ENCODE peak calls at places on chromosomes 1 and 21, in eight cellular contexts. F is osteocyte; B is T47D; X is esophagus muscularis mucosa; C is H7; E is stimulated activated CD8-positive, alpha-beta memory T cell treated with anti-CD3 and anti-CD28 coated beads, Interleukin-4, amount 100 ng/mL, for 24 hours; V is epithelial cell of prostate; U is coronary artery. L is an unnamed sample.

GRCh38 chr1:215081566-215082531 is 688 bp upstream of the KCNK2 start:
- DNase-seq in E (no peak), X (no peak), B (no peak), U (no peak), C (peak), V (no peak), F (no peak), L (no peak)

GRCh38 chr1:195908121-195908520 is 700.1 kb downstream of the KCNT2 start:
- DNase-seq in C (no peak), B (no peak), X (no peak), V (peak), U (no peak), F (no peak), E (no peak), L (no peak)

GRCh38 chr1:204150702-204151561 is 912 bp downstream of the ETNK2 start:
- DNase-seq in X (no peak), C (peak), E (no peak), B (peak), F (no peak), U (no peak), V (no peak), L (no peak)

GRCh38 chr1:50080904-50081586 is 27.7 kb upstream of the ELAVL4 start:
- DNase-seq in X (no peak), B (peak), F (no peak), E (no peak), C (peak), V (no peak), U (no peak), L (no peak)

GRCh38 chr1:6909401-6909800 is 124.1 kb downstream of the CAMTA1 start:
- DNase-seq in V (no peak), C (no peak), B (no peak), X (no peak), U (peak), F (no peak), E (no peak), L (no peak)

GRCh38 chr1:8063298-8064068 is 37.4 kb upstream of the ERRFI1 start:
- DNase-seq in C (no peak), B (no peak), F (no peak), V (no peak), X (no peak), E (no peak), U (no peak), L (no peak)

GRCh38 chr1:221910222-221910621 is 168.3 kb upstream of the DUSP10 start:
- DNase-seq in X (no peak), E (no peak), B (no peak), F (no peak), C (no peak), V (no peak), U (no peak), L (no peak)

GRCh38 chr1:51973587-51974474 is 16.7 kb downstream of the RAB3B start:
- DNase-seq in F (no peak), E (no peak), V (no peak), X (no peak), U (no peak), C (no peak), B (no peak), L (no peak)

GRCh38 chr1:212754715-212755114 is 36.9 kb downstream of the NSL1 start:
- DNase-seq in C (no peak), E (no peak), X (no peak), V (no peak), B (no peak), U (no peak), F (no peak), L (no peak)

GRCh38 chr21:26041441-26042180 is 129.0 kb downstream of the APP start:
- DNase-seq in B (no peak), C (no peak), F (no peak), U (no peak), X (no peak), V (no peak), E (no peak), L (no peak)

GRCh38 chr21:40047211-40047610 is 180.0 kb downstream of the PCP4 start:
- DNase-seq in V (no peak), U (no peak), C (no peak), B (no peak), F (no peak), X (no peak), E (no peak), L (no peak)

GRCh38 chr1:27192039-27192529 is 37.2 kb upstream of the SLC9A1 start:
- DNase-seq in U (no peak), F (no peak), X (no peak), E (no peak), B (no peak), C (no peak), V (peak), L (no peak)

GRCh38 chr1:151852733-151853132 is 779 bp downstream of the THEM5 start:
- DNase-seq in F (no peak), X (no peak), B (no peak), E (no peak), U (peak), V (no peak), C (no peak), L (no peak)

GRCh38 chr1:91226741-91227140 is 177.9 kb downstream of the HFM1 start:
- DNase-seq in F (no peak), V (peak), B (peak), E (no peak), U (no peak), X (no peak), C (no peak), L (no peak)

GRCh38 chr1:91651671-91652071 is 151.0 kb downstream of the CDC7 start:
- DNase-seq in E (no peak), B (no peak), X (peak), U (no peak), F (no peak), C (peak), V (no peak), L (no peak)

GRCh38 chr1:161943713-161944112 is 80.0 kb downstream of the OLFML2B start:
- DNase-seq in X (no peak), B (no peak), U (no peak), V (no peak), C (no peak), E (no peak), F (no peak), L (no peak)

GRCh38 chr1:100713636-100714035 is 5.9 kb upstream of the VCAM1 start:
- DNase-seq in V (no peak), F (no peak), E (no peak), X (no peak), B (no peak), U (no peak), C (no peak), L (peak)

GRCh38 chr1:205285391-205286101 is 36.0 kb downstream of the NUAK2 start:
- DNase-seq in X (no peak), E (peak), U (no peak), B (no peak), F (no peak), V (no peak), C (no peak), L (peak)

GRCh38 chr1:2229032-2229920 is 1.2 kb downstream of the SKI start:
- DNase-seq in C (peak), U (peak), F (peak), B (peak), X (no peak), E (no peak), V (no peak), L (no peak)

GRCh38 chr1:66478116-66478515 is 55.8 kb upstream of the SGIP1 start:
- DNase-seq in V (peak), E (no peak), U (no peak), C (no peak), X (no peak), B (no peak), F (no peak), L (no peak)

GRCh38 chr1:183022202-183023145 is 746 bp upstream of the LAMC1 start:
- DNase-seq in C (peak), U (peak), V (peak), F (peak), E (no peak), X (peak), B (peak), L (peak)

GRCh38 chr1:29474274-29474824 is 238.0 kb downstream of the PTPRU start:
- DNase-seq in B (no peak), X (no peak), C (peak), U (peak), V (no peak), E (no peak), F (no peak), L (no peak)

GRCh38 chr1:78284354-78284753 is 206.4 kb upstream of the PTGFR start:
- DNase-seq in V (no peak), C (no peak), X (no peak), E (no peak), U (no peak), B (no peak), F (no peak), L (no peak)

GRCh38 chr21:39156024-39156423 is 27.2 kb downstream of the PSMG1 start:
- DNase-seq in X (peak), V (no peak), E (no peak), C (no peak), U (no peak), B (no peak), F (no peak), L (no peak)

GRCh38 chr1:243917177-243917862 is 67.3 kb upstream of the AKT3 start:
- DNase-seq in E (no peak), B (no peak), V (no peak), C (peak), U (no peak), F (no peak), X (no peak), L (peak)

GRCh38 chr1:226064816-226065248 is 2.3 kb downstream of the H3-3A start:
- DNase-seq in E (no peak), B (peak), C (peak), V (no peak), F (peak), X (no peak), U (no peak), L (no peak)

GRCh38 chr1:163315773-163316374 is 5.9 kb upstream of the NUF2 start:
- DNase-seq in X (no peak), C (peak), F (no peak), U (no peak), V (no peak), B (peak), E (no peak), L (no peak)

GRCh38 chr1:158527190-158527815 is 26.9 kb downstream of the OR6Y1 start:
- DNase-seq in U (no peak), E (no peak), V (peak), B (no peak), F (no peak), C (peak), X (no peak), L (no peak)

GRCh38 chr1:209641216-209642181 is 10.7 kb downstream of the LAMB3 start:
- DNase-seq in E (no peak), U (peak), C (no peak), V (no peak), F (no peak), X (no peak), B (no peak), L (no peak)

GRCh38 chr1:54710841-54711240 is 4.8 kb upstream of the TTC4 start:
- DNase-seq in U (no peak), B (no peak), C (peak), F (peak), X (no peak), V (no peak), E (no peak), L (no peak)

GRCh38 chr1:202836616-202837403 is 26.1 kb downstream of the PCAT6 start:
- DNase-seq in B (peak), V (no peak), F (no peak), U (no peak), C (no peak), E (no peak), X (no peak), L (no peak)

GRCh38 chr1:25536124-25536523 is 7.3 kb upstream of the LDLRAP1 start:
- DNase-seq in C (no peak), E (no peak), B (no peak), V (no peak), X (no peak), F (no peak), U (no peak), L (no peak)

GRCh38 chr1:223859037-223859436 is 13.3 kb upstream of the TP53BP2 start:
- DNase-seq in E (no peak), U (no peak), X (no peak), B (no peak), V (no peak), C (no peak), F (no peak), L (no peak)